ENCODE peak calls at places on chromosome 19, in six cellular contexts. One of them, this sample, is unnamed.

GRCh38 chr19:1884719-1885334 is 469 bp downstream of the ABHD17A start:
- DNase-seq in small intestine: no peak
- DNase-seq in tibial artery: no peak
- DNase-seq in activated naive CD4-positive, alpha-beta T cell treated with anti-CD3 and anti-CD28 coated beads for 36 hours: no peak
- DNase-seq in A172: no peak
- DNase-seq in AG09319: no peak
- DNase-seq in this sample: no peak

GRCh38 chr19:10669246-10669645 is 15.1 kb downstream of the ILF3 start:
- DNase-seq in activated naive CD4-positive, alpha-beta T cell treated with anti-CD3 and anti-CD28 coated beads for 36 hours: no peak
- DNase-seq in AG09319: no peak
- DNase-seq in tibial artery: no peak
- DNase-seq in A172: no peak
- DNase-seq in small intestine: no peak
- DNase-seq in this sample: no peak

GRCh38 chr19:32387701-32388392 is 17.7 kb upstream of the DPY19L3 start:
- DNase-seq in activated naive CD4-positive, alpha-beta T cell treated with anti-CD3 and anti-CD28 coated beads for 36 hours: no peak
- DNase-seq in AG09319: peak
- DNase-seq in tibial artery: no peak
- DNase-seq in A172: peak
- DNase-seq in small intestine: peak
- DNase-seq in this sample: no peak

GRCh38 chr19:35715981-35716734 is 1.6 kb upstream of the KMT2B start:
- DNase-seq in activated naive CD4-positive, alpha-beta T cell treated with anti-CD3 and anti-CD28 coated beads for 36 hours: peak
- DNase-seq in tibial artery: peak
- DNase-seq in AG09319: no peak
- DNase-seq in A172: no peak
- DNase-seq in small intestine: peak
- DNase-seq in this sample: no peak

GRCh38 chr19:42596391-42597071 is 1.8 kb upstream of the CEACAM8 start:
- DNase-seq in AG09319: no peak
- DNase-seq in A172: peak
- DNase-seq in small intestine: peak
- DNase-seq in tibial artery: no peak
- DNase-seq in activated naive CD4-positive, alpha-beta T cell treated with anti-CD3 and anti-CD28 coated beads for 36 hours: peak
- DNase-seq in this sample: no peak

GRCh38 chr19:39590265-39590664 is 12.1 kb upstream of the LGALS13 start:
- DNase-seq in AG09319: no peak
- DNase-seq in activated naive CD4-positive, alpha-beta T cell treated with anti-CD3 and anti-CD28 coated beads for 36 hours: peak
- DNase-seq in A172: no peak
- DNase-seq in tibial artery: no peak
- DNase-seq in small intestine: no peak
- DNase-seq in this sample: no peak

GRCh38 chr19:55373993-55374757 is 2.5 kb upstream of the TMEM190 start:
- DNase-seq in tibial artery: no peak
- DNase-seq in A172: peak
- DNase-seq in small intestine: no peak
- DNase-seq in activated naive CD4-positive, alpha-beta T cell treated with anti-CD3 and anti-CD28 coated beads for 36 hours: no peak
- DNase-seq in AG09319: no peak
- DNase-seq in this sample: no peak

GRCh38 chr19:11843741-11844140 is 4.8 kb upstream of the ZNF439 start:
- DNase-seq in AG09319: no peak
- DNase-seq in activated naive CD4-positive, alpha-beta T cell treated with anti-CD3 and anti-CD28 coated beads for 36 hours: no peak
- DNase-seq in small intestine: no peak
- DNase-seq in A172: no peak
- DNase-seq in tibial artery: no peak
- DNase-seq in this sample: no peak

GRCh38 chr19:33496016-33496415 is 25.6 kb downstream of the PEPD start:
- DNase-seq in activated naive CD4-positive, alpha-beta T cell treated with anti-CD3 and anti-CD28 coated beads for 36 hours: no peak
- DNase-seq in small intestine: no peak
- DNase-seq in tibial artery: no peak
- DNase-seq in AG09319: no peak
- DNase-seq in A172: no peak
- DNase-seq in this sample: no peak

GRCh38 chr19:39047076-39047475 is 14.7 kb upstream of the FBXO27 start:
- DNase-seq in activated naive CD4-positive, alpha-beta T cell treated with anti-CD3 and anti-CD28 coated beads for 36 hours: no peak
- DNase-seq in small intestine: peak
- DNase-seq in tibial artery: no peak
- DNase-seq in AG09319: no peak
- DNase-seq in A172: no peak
- DNase-seq in this sample: no peak

This sample was measured in AG04449.